ENCODE peak calls at places on chromosomes 3 and 15, in ten cellular contexts. J, T, D, N, P, Q, E, A, W and C are unnamed samples.

GRCh38 chr3:124582196-124582595 is 148.1 kb upstream of the UMPS start:
- DNase-seq in W (no peak), T (no peak), N (no peak), Q (no peak), J (no peak), P (no peak), A (no peak), D (no peak), E (no peak), C (no peak)

GRCh38 chr3:173932624-173933023 is 535.1 kb downstream of the NLGN1 start:
- DNase-seq in J (no peak), A (no peak), W (no peak), D (no peak), E (no peak), T (no peak), N (no peak), Q (no peak), P (no peak), C (no peak)

GRCh38 chr3:195250473-195251251 is 20.3 kb downstream of the XXYLT1 start:
- DNase-seq in Q (no peak), T (no peak), A (peak; percentile 42), P (peak; percentile 28), N (no peak), D (peak; percentile 85), W (peak; percentile 46), E (no peak), J (no peak), C (peak; percentile 73)

GRCh38 chr3:32002536-32003368 is 21.2 kb downstream of the ZNF860 start:
- DNase-seq in Q (no peak), P (no peak), N (no peak), J (no peak), A (no peak), D (no peak), E (peak; percentile 66), W (no peak), T (no peak), C (no peak)

GRCh38 chr15:90686435-90687218 is 30.5 kb upstream of the BLM start:
- DNase-seq in Q (no peak), D (no peak), N (no peak), J (no peak), W (no peak), E (no peak), T (no peak), P (no peak), A (no peak), C (no peak)

GRCh38 chr3:8990266-8991215 is 27.3 kb upstream of the RAD18 start:
- DNase-seq in W (peak; percentile 40), J (no peak), Q (no peak), T (no peak), N (peak; percentile 69), D (no peak), A (no peak), E (no peak), P (no peak), C (no peak)

GRCh38 chr3:134754768-134755559 is 40.1 kb upstream of the EPHB1 start:
- DNase-seq in A (peak; percentile 31), N (no peak), J (no peak), Q (peak; percentile 29), D (peak; percentile 79), T (peak; percentile 13), P (peak; percentile 28), W (peak; percentile 64), E (no peak), C (peak; percentile 60)

GRCh38 chr3:5195605-5196004 is 8.1 kb downstream of the EDEM1 start:
- DNase-seq in J (no peak), A (no peak), W (peak; percentile 63), D (peak; percentile 67), Q (no peak), N (no peak), P (peak; percentile 35), T (no peak), E (peak; percentile 71), C (peak; percentile 30)

GRCh38 chr3:106341090-106341489 is 472.3 kb upstream of the CBLB start:
- DNase-seq in W (no peak), A (no peak), E (no peak), J (no peak), N (no peak), T (no peak), Q (no peak), P (no peak), D (peak; percentile 57), C (no peak)

GRCh38 chr15:99702895-99703602 is 30.2 kb downstream of the LYSMD4 start:
- DNase-seq in P (no peak), W (no peak), D (no peak), A (no peak), Q (no peak), E (no peak), N (no peak), J (no peak), T (no peak), C (no peak)

GRCh38 chr3:119891944-119892721 is 110.2 kb downstream of the NR1I2 start:
- DNase-seq in Q (no peak), N (no peak), T (peak; percentile 24), A (no peak), W (no peak), J (no peak), E (no peak), P (peak; percentile 36), D (peak; percentile 59), C (peak; percentile 33)

GRCh38 chr15:41856262-41856661 is 17.6 kb downstream of the PLA2G4B start:
- DNase-seq in E (no peak), W (no peak), Q (no peak), D (no peak), N (no peak), A (no peak), P (no peak), T (no peak), J (no peak), C (no peak)

GRCh38 chr3:98784666-98785600 is 21.8 kb downstream of the ST3GAL6 start:
- DNase-seq in D (no peak), T (no peak), E (no peak), A (no peak), J (no peak), Q (no peak), N (no peak), P (no peak), W (no peak), C (no peak)

GRCh38 chr15:90557651-90558084 is 27.9 kb downstream of the CRTC3 start:
- DNase-seq in J (peak; percentile 92), E (no peak), Q (peak; percentile 82), T (no peak), W (peak; percentile 94), N (peak; percentile 97), A (peak; percentile 93), D (peak; percentile 98), P (peak; percentile 64), C (peak; percentile 96)

DNA sequence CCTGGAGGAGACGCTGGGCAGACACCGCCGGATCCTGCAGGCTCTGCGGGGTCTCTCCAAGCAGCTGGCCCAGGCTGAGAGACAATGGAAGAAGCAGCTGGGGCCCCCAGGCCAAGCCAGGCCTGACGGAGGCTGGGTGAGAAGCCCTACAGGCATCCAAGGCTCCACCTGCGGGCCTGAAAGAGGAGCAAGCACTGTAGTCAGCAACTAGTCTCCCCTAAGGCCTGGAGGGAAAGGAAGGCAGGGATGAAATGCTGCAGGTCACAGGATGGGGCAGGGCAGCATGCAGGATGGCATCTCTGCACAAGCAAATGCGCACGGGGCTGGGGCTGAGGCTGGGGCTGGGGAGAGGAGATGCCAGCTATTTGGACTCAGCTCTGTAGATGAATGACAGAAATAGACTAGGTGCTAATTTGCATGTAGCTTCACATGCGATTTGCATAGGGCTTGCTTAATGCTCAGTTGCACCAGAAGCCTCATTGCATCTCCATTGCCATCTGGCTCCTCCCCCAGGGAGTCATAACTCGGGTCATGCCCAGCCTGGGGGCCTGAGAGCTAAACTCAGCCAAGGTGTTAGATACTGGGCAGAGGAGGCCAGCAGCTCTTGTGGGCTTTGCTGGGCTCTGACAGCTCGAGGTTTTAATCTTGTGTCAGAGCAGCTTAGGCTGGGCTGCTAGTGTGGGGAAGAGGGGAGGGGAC is 5.2 kb upstream of the CPLX3 start:
- DNase-seq in N (no peak), A (no peak), Q (no peak), W (no peak), J (no peak), T (no peak), P (no peak), E (no peak), D (no peak), C (no peak)
- H3K27ac ChIP-seq in N (no peak overlapping the region), A (no peak overlapping the region), Q (no peak overlapping the region), W (peak overlapping the region; percentile 57), J (no peak overlapping the region), T (no peak overlapping the region), P (no peak overlapping the region), E (no peak overlapping the region), D (no peak overlapping the region), C (no peak overlapping the region)

DNA sequence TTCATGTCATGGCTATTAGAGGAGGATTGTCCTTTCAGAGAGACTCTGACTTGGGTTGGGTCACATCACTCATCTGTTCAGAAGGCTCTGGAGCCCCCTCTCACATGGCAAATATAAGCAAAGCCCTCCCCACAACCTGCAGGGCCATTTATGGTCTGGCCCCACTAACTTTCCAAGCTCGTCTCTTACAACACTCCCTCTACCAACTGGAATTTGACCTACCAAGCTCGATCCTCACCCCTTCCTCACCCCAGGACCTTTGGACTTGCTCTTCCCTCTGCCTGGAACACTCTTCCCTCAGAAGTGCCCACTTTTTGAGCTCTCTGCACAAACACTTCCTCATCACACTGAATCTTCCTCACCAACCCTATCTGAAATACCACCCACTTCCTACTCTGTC is 14.2 kb upstream of the PXYLP1 start:
- DNase-seq in E (no peak), Q (no peak), W (no peak), T (no peak), N (no peak), J (no peak), D (no peak), A (no peak), P (no peak), C (no peak)
- H3K4me3 ChIP-seq in E (no peak overlapping the region), Q (no peak overlapping the region), W (no peak overlapping the region), T (no peak overlapping the region), N (no peak overlapping the region), J (no peak overlapping the region), D (no peak overlapping the region), A (no peak overlapping the region), P (no peak overlapping the region), C (no peak overlapping the region)

GRCh38 chr15:32852771-32853170 is 135.0 kb downstream of the GREM1 start:
- DNase-seq in Q (no peak), P (no peak), D (no peak), T (no peak), J (no peak), W (no peak), A (no peak), N (no peak), E (no peak), C (no peak)
- H3K27ac ChIP-seq in Q (no peak overlapping the region), P (no peak overlapping the region), D (no peak overlapping the region), T (no peak overlapping the region), J (no peak overlapping the region), W (no peak overlapping the region), A (no peak overlapping the region), N (no peak overlapping the region), E (no peak overlapping the region), C (no peak overlapping the region)

DNA sequence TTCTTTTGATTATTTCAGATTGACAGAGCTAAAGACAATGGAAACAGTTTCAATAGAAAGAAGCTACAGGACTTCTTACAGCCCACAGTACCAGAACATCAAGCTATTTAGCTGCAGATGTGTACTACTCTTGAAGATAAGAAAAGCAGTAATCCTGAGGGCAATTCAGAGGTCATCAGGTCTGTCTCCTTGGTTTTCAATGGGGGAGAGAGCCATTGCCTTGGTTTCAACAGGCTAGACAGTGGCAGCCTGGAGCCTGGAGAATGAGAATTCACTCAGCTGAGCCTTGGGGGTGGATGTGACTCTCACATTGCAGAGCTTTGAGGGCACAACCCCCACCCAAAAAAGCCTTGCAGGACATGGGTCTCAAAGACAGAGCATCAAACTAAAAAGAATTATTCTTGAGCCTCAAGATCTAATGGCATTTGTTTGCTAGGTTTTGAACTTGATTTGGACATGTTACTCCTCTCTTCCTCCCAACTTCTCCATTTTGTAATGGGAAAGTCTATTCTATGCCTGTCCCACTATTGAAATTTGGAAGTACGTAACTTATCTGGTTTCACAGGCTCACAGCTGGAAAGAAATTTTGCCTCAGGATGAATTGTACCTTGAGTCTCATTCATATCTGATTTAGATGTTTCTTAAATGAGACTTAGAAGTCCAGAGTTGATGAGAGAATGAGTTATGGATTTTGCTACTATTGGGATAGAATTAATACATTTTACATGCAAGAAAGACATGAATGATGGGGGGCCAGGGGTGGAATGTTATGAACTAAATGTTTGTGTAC is 36.9 kb downstream of the PLSCR1 start:
- DNase-seq in D (no peak), N (no peak), Q (no peak), P (no peak), T (no peak), E (no peak), A (no peak), J (no peak), W (no peak), C (no peak)
- H3K4me3 ChIP-seq in D (no peak overlapping the region), N (no peak overlapping the region), Q (no peak overlapping the region), P (no peak overlapping the region), T (no peak overlapping the region), E (no peak overlapping the region), A (no peak overlapping the region), J (no peak overlapping the region), W (no peak overlapping the region), C (no peak overlapping the region)